ENCODE peak calls at places on chromosomes 16 and 17, in eight cellular contexts. X, F, I, S, O, D, B and H are unnamed samples.

GRCh38 chr17:79927688-79928501 is 88.7 kb upstream of the CBX4 start:
- DNase-seq in X (no peak), F (no peak), I (no peak), S (no peak), O (no peak), D (no peak), B (no peak), H (no peak)

GRCh38 chr17:78722101-78722761 is 59.8 kb downstream of the CYTH1 start:
- DNase-seq in X (no peak), F (no peak), I (no peak), S (no peak), O (no peak), D (peak), B (no peak), H (peak)

GRCh38 chr17:69065113-69065512 is 4.4 kb upstream of the ABCA9 start:
- DNase-seq in X (no peak), F (no peak), I (no peak), S (no peak), O (no peak), D (no peak), B (no peak), H (no peak)

GRCh38 chr17:27651411-27652345 is 20.7 kb downstream of the LGALS9 start:
- DNase-seq in X (peak), F (peak), I (peak), S (peak), O (no peak), D (peak), B (peak), H (peak)

GRCh38 chr17:17356931-17357270 is 53.7 kb downstream of the NT5M start:
- DNase-seq in X (peak), F (no peak), I (no peak), S (peak), O (no peak), D (no peak), B (no peak), H (no peak)

GRCh38 chr17:19274893-19275292 is 37.7 kb downstream of the EPN2 start:
- DNase-seq in X (no peak), F (no peak), I (no peak), S (no peak), O (no peak), D (no peak), B (no peak), H (no peak)

GRCh38 chr16:4700380-4700996 is 7.1 kb downstream of the NUDT16L1 start:
- DNase-seq in X (no peak), F (no peak), I (no peak), S (no peak), O (no peak), D (no peak), B (no peak), H (no peak)

GRCh38 chr16:90072442-90073105 is 4.6 kb downstream of the PRDM7 start:
- DNase-seq in X (no peak), F (no peak), I (peak), S (no peak), O (no peak), D (no peak), B (no peak), H (no peak)

GRCh38 chr16:680967-681745 is 946 bp downstream of the STUB1 start:
- DNase-seq in X (no peak), F (no peak), I (peak), S (peak), O (no peak), D (no peak), B (peak), H (peak)

GRCh38 chr16:11138769-11139623 is 117.0 kb downstream of the SOCS1 start:
- DNase-seq in X (no peak), F (no peak), I (peak), S (no peak), O (no peak), D (no peak), B (no peak), H (no peak)

GRCh38 chr17:72614871-72615626 is 477.4 kb downstream of the SLC39A11 start:
- DNase-seq in X (no peak), F (peak), I (peak), S (no peak), O (no peak), D (no peak), B (peak), H (no peak)

GRCh38 chr17:28888832-28889231 is 8.7 kb downstream of the FLOT2 start:
- DNase-seq in X (no peak), F (no peak), I (no peak), S (no peak), O (no peak), D (no peak), B (no peak), H (no peak)

GRCh38 chr16:79613009-79613408 is 12.5 kb upstream of the MAF start:
- DNase-seq in X (no peak), F (no peak), I (no peak), S (no peak), O (no peak), D (no peak), B (no peak), H (no peak)

GRCh38 chr16:57882797-57883196 is 80.5 kb upstream of the KIFC3 start:
- DNase-seq in X (no peak), F (no peak), I (peak), S (no peak), O (no peak), D (no peak), B (no peak), H (no peak)

GRCh38 chr17:63552211-63552610 is 1.9 kb downstream of the DCAF7 start:
- DNase-seq in X (no peak), F (no peak), I (peak), S (no peak), O (no peak), D (no peak), B (no peak), H (no peak)

GRCh38 chr16:49036126-49036525 is 245.5 kb downstream of the CBLN1 start:
- DNase-seq in X (no peak), F (no peak), I (no peak), S (no peak), O (no peak), D (no peak), B (no peak), H (no peak)

GRCh38 chr17:18259621-18260331 is 686 bp upstream of the MIEF2 start:
- DNase-seq in X (no peak), F (no peak), I (peak), S (no peak), O (no peak), D (no peak), B (no peak), H (no peak)

GRCh38 chr17:63381101-63381729 is 64.9 kb downstream of the CYB561 start:
- DNase-seq in X (no peak), F (no peak), I (peak), S (no peak), O (no peak), D (no peak), B (no peak), H (no peak)

GRCh38 chr16:89426736-89427525 is 63.4 kb downstream of the ANKRD11 start:
- DNase-seq in X (no peak), F (no peak), I (peak), S (no peak), O (no peak), D (no peak), B (no peak), H (no peak)

GRCh38 chr16:54512461-54512860 is 225.9 kb upstream of the IRX3 start:
- DNase-seq in X (no peak), F (no peak), I (no peak), S (no peak), O (no peak), D (no peak), B (no peak), H (no peak)

GRCh38 chr17:71828182-71828596 is 292.6 kb upstream of the SOX9 start:
- DNase-seq in X (no peak), F (no peak), I (peak), S (no peak), O (peak), D (no peak), B (no peak), H (no peak)

GRCh38 chr16:4647661-4647965 is 23.0 kb downstream of the MGRN1 start:
- DNase-seq in X (no peak), F (no peak), I (no peak), S (no peak), O (no peak), D (no peak), B (no peak), H (no peak)

GRCh38 chr16:51133130-51133529 is 17.9 kb downstream of the SALL1 start:
- DNase-seq in X (no peak), F (no peak), I (no peak), S (no peak), O (no peak), D (no peak), B (no peak), H (no peak)

GRCh38 chr16:55672471-55672870 is 16.7 kb downstream of the SLC6A2 start:
- DNase-seq in X (no peak), F (no peak), I (no peak), S (no peak), O (no peak), D (no peak), B (no peak), H (peak)

GRCh38 chr17:40313660-40314556 is 4.9 kb downstream of the RARA start:
- DNase-seq in X (no peak), F (no peak), I (no peak), S (peak), O (no peak), D (no peak), B (no peak), H (no peak)

GRCh38 chr17:2580156-2580555 is 13.3 kb upstream of the PAFAH1B1 start:
- DNase-seq in X (no peak), F (no peak), I (no peak), S (no peak), O (no peak), D (no peak), B (no peak), H (no peak)

GRCh38 chr17:58385359-58385899 is 31.9 kb downstream of the RNF43 start:
- DNase-seq in X (no peak), F (no peak), I (no peak), S (no peak), O (no peak), D (no peak), B (no peak), H (no peak)

GRCh38 chr16:62041401-62041800 is 5.2 kb upstream of the CDH8 start:
- DNase-seq in X (no peak), F (peak), I (no peak), S (no peak), O (no peak), D (no peak), B (no peak), H (no peak)

GRCh38 chr17:77076046-77076882 is 64.5 kb upstream of the SEC14L1 start:
- DNase-seq in X (no peak), F (no peak), I (peak), S (no peak), O (no peak), D (no peak), B (no peak), H (no peak)

GRCh38 chr17:50487213-50488096 is 8.8 kb downstream of the RSAD1 start:
- DNase-seq in X (no peak), F (no peak), I (peak), S (no peak), O (no peak), D (no peak), B (peak), H (no peak)

DNA sequence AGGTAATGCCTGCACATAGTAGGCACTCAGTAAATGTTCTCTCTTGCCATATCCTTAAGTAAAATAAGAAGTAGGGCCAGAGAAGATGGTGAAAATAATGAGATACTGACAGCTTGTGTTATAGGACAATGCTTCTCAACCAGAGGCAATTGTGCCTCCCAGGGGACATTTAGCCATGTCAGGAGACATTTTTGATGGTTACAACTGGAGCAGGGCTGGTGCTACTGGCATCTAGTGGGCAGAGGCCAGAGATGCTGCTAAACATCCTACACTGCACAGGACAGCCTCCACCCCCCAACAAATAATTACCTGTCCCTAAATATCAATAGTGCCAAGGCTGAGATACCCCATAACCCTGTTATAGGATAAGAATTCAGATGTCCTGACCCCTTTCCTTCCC is 1.7 kb downstream of the RAD51D start:
- DNase-seq in X (no peak), F (no peak), I (peak), S (no peak), O (no peak), D (no peak), B (no peak), H (no peak)
- TF ChIP-seq CTCF in X (no peak), F (no peak), I (peak), S (peak), O (peak), D (no peak), B (no peak), H (no peak)

DNA sequence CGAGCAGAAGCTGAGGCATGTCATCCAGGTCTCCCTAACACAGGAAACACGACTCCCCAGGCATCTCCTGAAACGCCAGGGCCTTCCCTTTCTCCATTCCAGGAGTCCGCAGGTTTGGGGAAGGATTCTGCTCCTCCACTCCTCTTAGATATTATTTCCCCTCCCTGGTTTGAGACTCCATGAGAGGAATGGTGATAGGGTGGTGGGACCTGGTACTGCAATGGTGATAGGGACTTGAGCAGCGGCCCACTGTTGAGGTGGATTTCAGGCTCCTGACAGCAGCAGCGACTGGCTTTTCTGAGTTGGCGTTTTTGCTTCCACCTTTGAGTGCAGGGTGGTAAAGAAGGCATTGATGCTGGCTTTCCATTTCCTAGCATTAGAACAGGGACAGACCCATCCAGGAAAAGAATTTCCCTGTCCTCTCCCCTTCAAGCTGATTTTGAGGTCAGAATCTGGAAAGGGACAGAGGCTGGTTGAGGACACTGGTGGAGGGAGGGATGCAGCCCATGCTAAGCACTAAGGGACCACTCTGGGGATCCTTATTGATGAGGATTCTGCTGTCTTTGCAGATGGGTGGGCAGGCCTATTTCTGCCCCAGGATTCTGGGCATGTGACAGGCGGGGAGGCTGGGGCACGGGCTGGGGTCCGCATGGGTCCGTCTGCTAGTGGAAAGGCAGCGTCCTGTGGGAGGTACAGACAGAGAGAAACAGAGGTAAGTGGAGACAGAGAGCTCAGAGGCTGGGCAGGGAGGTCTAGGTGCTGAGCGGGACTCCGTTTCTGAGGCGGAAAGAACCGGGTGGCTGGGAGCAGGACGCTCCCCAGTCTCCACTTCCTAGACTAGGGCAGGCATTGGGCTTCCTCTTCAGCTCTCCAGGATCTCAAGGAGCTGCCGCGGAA is 1.3 kb upstream of the TBX4 start:
- DNase-seq in X (no peak), F (no peak), I (no peak), S (no peak), O (no peak), D (no peak), B (no peak), H (no peak)
- TF ChIP-seq CTCF in X (no peak), F (peak), I (no peak), S (no peak), O (peak), D (no peak), B (no peak), H (no peak)

DNA sequence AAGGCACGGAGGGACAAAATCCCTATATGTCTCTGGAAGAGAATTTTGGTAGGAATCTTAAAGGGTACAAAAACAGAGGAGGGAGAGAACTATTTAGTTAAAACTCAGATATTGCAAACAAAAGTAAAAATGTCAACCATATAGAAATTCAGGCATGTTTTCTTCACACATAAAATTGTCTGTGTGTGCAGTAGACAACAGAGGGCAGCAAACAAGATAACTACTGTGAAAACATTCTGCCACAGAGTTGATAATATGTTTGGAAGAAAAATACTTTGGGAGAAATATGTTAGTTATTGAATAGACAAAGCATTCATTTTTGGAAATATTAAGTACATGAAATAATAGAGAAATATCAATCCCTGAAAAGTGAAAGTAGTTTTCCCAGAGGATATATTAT is 56.2 kb downstream of the SNX11 start:
- DNase-seq in X (no peak), F (no peak), I (no peak), S (no peak), O (no peak), D (no peak), B (no peak), H (no peak)
- TF ChIP-seq CTCF in X (no peak), F (peak), I (no peak), S (peak), O (no peak), D (no peak), B (no peak), H (no peak)

GRCh38 chr17:59558953-59559352 is 6.5 kb upstream of the DHX40 start:
- DNase-seq in X (no peak), F (no peak), I (peak), S (no peak), O (no peak), D (no peak), B (no peak), H (no peak)
- TF ChIP-seq CTCF in X (no peak), F (peak), I (peak), S (peak), O (no peak), D (peak), B (no peak), H (no peak)

GRCh38 chr16:85398050-85398451 is 215.1 kb upstream of the GSE1 start:
- DNase-seq in X (no peak), F (no peak), I (no peak), S (peak), O (no peak), D (peak), B (no peak), H (peak)

GRCh38 chr16:85401370-85401916 is 211.7 kb upstream of the GSE1 start:
- DNase-seq in X (no peak), F (no peak), I (no peak), S (peak), O (no peak), D (no peak), B (no peak), H (no peak)

GRCh38 chr16:85400305-85401205 is 212.6 kb upstream of the GSE1 start:
- DNase-seq in X (no peak), F (no peak), I (no peak), S (peak), O (no peak), D (peak), B (no peak), H (no peak)

GRCh38 chr16:85398688-85399582 is 214.2 kb upstream of the GSE1 start:
- DNase-seq in X (no peak), F (no peak), I (no peak), S (peak), O (no peak), D (peak), B (no peak), H (no peak)

GRCh38 chr16:85399583-85400284 is 213.4 kb upstream of the GSE1 start:
- DNase-seq in X (no peak), F (no peak), I (no peak), S (peak), O (no peak), D (peak), B (no peak), H (no peak)
- TF ChIP-seq CTCF in X (no peak), F (no peak), I (no peak), S (no peak), O (no peak), D (no peak), B (no peak), H (no peak)

DNA sequence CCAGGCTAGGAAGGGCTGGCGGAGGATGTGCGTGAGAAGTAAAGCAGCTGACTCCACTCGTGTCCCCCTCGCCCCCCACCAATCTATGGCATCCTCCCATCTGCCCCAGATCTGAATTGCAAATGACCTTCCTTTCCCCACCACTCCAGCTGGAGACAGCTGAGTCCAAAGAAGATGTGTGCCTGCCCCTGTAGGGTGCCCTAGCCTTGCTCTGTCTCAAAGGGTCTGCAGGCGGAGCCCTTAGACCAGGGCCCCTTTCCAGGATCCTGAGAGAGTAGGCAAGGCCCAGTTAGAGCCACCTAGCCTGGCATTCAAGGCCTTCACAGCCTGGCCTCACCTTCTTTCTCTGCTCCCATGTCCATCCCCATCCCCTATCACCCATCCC is 66.7 kb upstream of the LHX1 start:
- DNase-seq in X (no peak), F (no peak), I (no peak), S (no peak), O (no peak), D (no peak), B (no peak), H (no peak)
- TF ChIP-seq CTCF in X (no peak), F (no peak), I (no peak), S (no peak), O (peak), D (no peak), B (no peak), H (no peak)